ENCODE peak calls at places on chromosomes 12 and 14, in six cellular contexts. L is dorsolateral prefrontal cortex, I is stomach, A is IMR-90, S is HCT116, F is H9. C is an unnamed sample.

GRCh38 chr12:2248087-2248900 is 195.5 kb downstream of the CACNA1C start:
- DNase-seq in S (no peak), I (no peak), F (no peak), L (peak; percentile 23), A (peak; percentile 91), C (peak; percentile 23)

GRCh38 chr14:54147285-54147684 is 190.7 kb upstream of the BMP4 start:
- DNase-seq in F (no peak), I (no peak), S (no peak), A (peak; percentile 12), L (no peak), C (no peak)

GRCh38 chr12:44851586-44851985 is 24.5 kb downstream of the NELL2 start:
- DNase-seq in F (no peak), A (no peak), S (no peak), L (peak; percentile 78), I (no peak), C (no peak)

GRCh38 chr12:89451876-89452275 is 72.7 kb downstream of the GALNT4 start:
- DNase-seq in S (no peak), A (peak; percentile 87), F (peak; percentile 84), I (no peak), L (no peak), C (peak; percentile 25)

GRCh38 chr12:18446245-18446644 is 184.9 kb downstream of the PIK3C2G start:
- DNase-seq in F (no peak), A (no peak), L (no peak), S (no peak), I (no peak), C (no peak)

GRCh38 chr14:38959021-38959420 is 144.0 kb downstream of the SEC23A start:
- DNase-seq in F (no peak), S (no peak), A (no peak), I (no peak), L (no peak), C (no peak)

GRCh38 chr12:62846506-62846905 is 88.4 kb downstream of the PPM1H start:
- DNase-seq in F (no peak), A (peak; percentile 60), I (no peak), L (no peak), S (no peak), C (no peak)

GRCh38 chr12:29732211-29732992 is 51.3 kb downstream of the TMTC1 start:
- DNase-seq in L (no peak), F (no peak), I (no peak), S (no peak), A (no peak), C (no peak)

GRCh38 chr14:91980157-91980556 is 32.7 kb upstream of the FBLN5 start:
- DNase-seq in A (peak; percentile 96), L (no peak), I (no peak), F (no peak), S (peak; percentile 75), C (no peak)

GRCh38 chr12:108972226-108972757 is 48.6 kb downstream of the SVOP start:
- DNase-seq in F (no peak), L (no peak), I (no peak), S (no peak), A (no peak), C (no peak)

GRCh38 chr12:108964391-108965166 is 56.3 kb downstream of the SVOP start:
- DNase-seq in F (no peak), S (no peak), I (no peak), A (no peak), L (no peak), C (no peak)

GRCh38 chr12:108966378-108967151 is 54.3 kb downstream of the SVOP start:
- DNase-seq in L (peak; percentile 66), I (no peak), A (no peak), S (no peak), F (no peak), C (no peak)

GRCh38 chr12:108969622-108970021 is 51.2 kb downstream of the SVOP start:
- DNase-seq in A (no peak), L (no peak), S (no peak), F (no peak), I (no peak), C (no peak)

GRCh38 chr12:108967869-108968540 is 52.9 kb downstream of the SVOP start:
- DNase-seq in L (no peak), F (no peak), I (no peak), A (no peak), S (peak; percentile 40), C (no peak)
- TF ChIP-seq CTCF in L (no peak), F (peak; percentile 78), I (no peak), A (peak; percentile 19), S (peak; percentile 87), C (peak; percentile 33)

GRCh38 chr12:34126239-34126641 is 103.9 kb downstream of the ALG10 start:
- DNase-seq in L (no peak), I (no peak), S (no peak), A (no peak), F (no peak), C (no peak)
- H3K27ac ChIP-seq in L (no peak overlapping the region), I (no peak overlapping the region), S (no peak overlapping the region), A (no peak overlapping the region), F (no peak overlapping the region), C (no peak overlapping the region)

GRCh38 chr12:104222981-104223380 is 7.4 kb downstream of the TXNRD1 start:
- DNase-seq in F (no peak), I (no peak), S (no peak), A (no peak), L (no peak), C (no peak)

GRCh38 chr12:104218935-104219334 is 3.4 kb downstream of the TXNRD1 start:
- DNase-seq in A (peak; percentile 74), L (no peak), I (no peak), S (peak; percentile 19), F (no peak), C (no peak)

GRCh38 chr12:104219361-104219892 is 3.8 kb downstream of the TXNRD1 start:
- DNase-seq in A (peak; percentile 98), L (no peak), S (peak; percentile 83), I (no peak), F (no peak), C (no peak)

GRCh38 chr12:104220931-104221330 is 5.4 kb downstream of the TXNRD1 start:
- DNase-seq in L (no peak), A (no peak), I (no peak), S (no peak), F (no peak), C (no peak)

DNA sequence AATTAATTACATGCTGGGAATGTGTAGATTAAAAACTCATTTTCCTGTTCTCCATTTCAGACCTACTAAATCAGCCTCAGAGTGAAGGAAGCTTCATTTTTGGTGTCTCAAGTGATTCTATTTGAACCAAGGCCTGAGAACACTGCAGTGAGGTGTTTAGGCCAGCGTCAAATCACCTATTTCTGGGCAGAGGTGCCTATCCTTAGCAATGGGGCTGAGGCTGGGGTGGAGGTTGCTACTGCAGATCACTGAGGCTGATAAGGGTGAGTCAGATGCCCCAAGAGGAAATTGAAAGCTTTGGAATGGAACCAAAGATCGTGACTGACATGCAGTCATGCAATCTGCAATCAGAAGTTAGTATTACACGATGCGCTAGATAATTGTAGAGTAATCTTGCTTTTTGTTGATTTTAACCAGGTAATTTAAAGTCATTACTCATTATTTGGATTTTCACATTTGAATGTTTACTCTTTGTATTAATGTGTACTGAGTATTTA is 4.4 kb downstream of the TXNRD1 start:
- DNase-seq in F (no peak), L (no peak), A (peak; percentile 83), S (peak; percentile 97), I (peak; percentile 55), C (peak; percentile 32)
- TF ChIP-seq CTCF in F (no peak), L (no peak), A (no peak), S (no peak), I (no peak), C (no peak)

DNA sequence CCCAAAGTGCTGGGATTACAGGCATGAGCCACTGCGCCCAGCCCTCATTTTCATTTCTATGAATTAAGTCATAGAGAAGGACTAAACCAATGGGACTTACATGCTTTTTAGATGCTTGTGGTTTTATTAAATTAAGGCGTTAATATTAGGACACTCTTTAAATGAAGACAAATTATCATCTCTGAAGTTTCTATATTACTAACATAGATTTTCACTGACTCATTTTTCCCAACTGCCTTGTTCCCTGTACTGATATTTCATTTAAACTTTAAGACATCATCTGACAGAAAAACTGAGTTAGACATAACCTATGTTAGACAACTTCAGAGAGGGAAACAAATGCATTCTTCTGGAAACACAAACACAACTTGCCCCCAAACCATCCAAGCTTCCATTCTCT is 99.8 kb downstream of the BTG1 start:
- DNase-seq in A (no peak), F (no peak), I (no peak), S (no peak), L (no peak), C (no peak)
- H3K27ac ChIP-seq in A (no peak overlapping the region), F (no peak overlapping the region), I (no peak overlapping the region), S (no peak overlapping the region), L (no peak overlapping the region), C (no peak overlapping the region)

DNA sequence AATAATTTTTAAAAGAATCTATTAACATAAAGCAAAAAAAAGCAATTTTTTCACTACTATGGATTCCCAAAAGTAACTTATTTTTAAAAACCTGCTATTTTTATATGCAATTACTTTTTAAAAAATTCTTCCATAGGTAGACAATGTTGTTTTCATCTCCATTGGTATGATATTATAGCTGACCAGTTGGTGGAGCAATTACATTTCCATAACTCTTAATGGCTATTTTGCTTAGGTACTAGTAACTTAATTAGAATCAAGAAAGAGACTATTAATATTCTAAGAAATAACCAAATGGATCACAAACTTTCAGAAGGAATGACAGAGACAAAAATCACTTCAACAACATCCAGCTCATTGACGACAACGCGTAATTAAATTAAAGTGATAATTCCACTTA is 64.7 kb upstream of the PTCSC3 start:
- DNase-seq in I (no peak), L (no peak), A (no peak), S (no peak), F (no peak), C (no peak)
- TF ChIP-seq CTCF in I (no peak), L (no peak), A (peak; percentile 16), S (peak; percentile 46), F (peak; percentile 24), C (no peak)

DNA sequence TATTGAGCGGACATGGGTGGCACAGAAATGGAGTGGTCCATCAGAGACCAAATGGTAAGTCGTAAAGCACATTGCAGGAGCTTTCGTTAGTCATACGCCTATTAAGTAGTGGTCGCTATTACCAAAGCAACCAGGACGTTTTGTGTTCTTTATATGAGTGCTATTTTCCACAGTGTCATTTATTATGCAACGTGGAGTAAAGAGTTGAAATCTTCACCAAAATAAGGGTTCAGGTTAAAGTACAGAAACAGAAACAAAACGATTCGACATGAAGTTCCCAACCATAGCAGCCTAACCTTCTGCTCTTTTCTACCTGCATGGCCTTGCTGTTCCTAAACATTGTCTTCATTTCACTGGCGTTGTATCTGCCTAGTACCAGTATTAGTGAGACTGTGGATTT is 20.1 kb upstream of the FGD4 start:
- DNase-seq in S (no peak), F (no peak), I (no peak), A (no peak), L (no peak), C (no peak)
- H3K27ac ChIP-seq in S (no peak overlapping the region), F (no peak overlapping the region), I (no peak overlapping the region), A (no peak overlapping the region), L (no peak overlapping the region), C (no peak overlapping the region)

GRCh38 chr14:51369814-51370213 is 129.8 kb downstream of the TMX1 start:
- DNase-seq in A (no peak), L (no peak), F (no peak), I (no peak), S (peak; percentile 18), C (no peak)
- TF ChIP-seq CTCF in A (no peak), L (no peak), F (peak; percentile 75), I (no peak), S (peak; percentile 65), C (peak; percentile 29)

GRCh38 chr14:35124127-35124526 is 1.8 kb downstream of the PRORP start:
- DNase-seq in A (no peak), L (no peak), S (no peak), I (no peak), F (no peak), C (no peak)
- H3K27ac ChIP-seq in A (no peak overlapping the region), L (no peak overlapping the region), S (no peak overlapping the region), I (no peak overlapping the region), F (no peak overlapping the region), C (no peak overlapping the region)

GRCh38 chr12:101935769-101936741 is 58.7 kb downstream of the DRAM1 start:
- DNase-seq in F (no peak), L (no peak), I (no peak), A (peak; percentile 99), S (no peak), C (peak; percentile 24)
- TF ChIP-seq CTCF in F (no peak), L (no peak), I (no peak), A (no peak), S (no peak), C (no peak)